ENCODE peak calls at places on chromosomes 5 and 9, in four cellular contexts. R is suprapubic skin, H is HFF-Myc, Q is breast epithelium. X is an unnamed sample.
A peak's percentile ranks its signal among the peaks of the same experiment; 100 is the strongest.

GRCh38 chr5:52587131-52587530 is 200.6 kb upstream of the ITGA1 start:
- DNase-seq in R (no peak), H (no peak), Q (no peak), X (no peak)

GRCh38 chr9:110753734-110754231 is 85.2 kb downstream of the MUSK start:
- DNase-seq in R (no peak), H (no peak), Q (no peak), X (no peak)

GRCh38 chr9:98625728-98626127 is 83.0 kb downstream of the GABBR2 start:
- DNase-seq in R (no peak), H (no peak), Q (no peak), X (no peak)

GRCh38 chr5:125348221-125348692 is 601.8 kb upstream of the ZNF608 start:
- DNase-seq in R (no peak), H (no peak), Q (no peak), X (no peak)

GRCh38 chr5:66616495-66617222 is 20.5 kb downstream of the MAST4 start:
- DNase-seq in R (no peak), H (no peak), Q (no peak), X (no peak)

GRCh38 chr5:113214026-113214425 is 220.8 kb downstream of the TSSK1B start:
- DNase-seq in R (no peak), H (no peak), Q (no peak), X (no peak)

GRCh38 chr5:9529513-9529912 is 16.4 kb downstream of the SEMA5A start:
- DNase-seq in R (no peak), H (no peak), Q (no peak), X (no peak)

GRCh38 chr9:93436655-93437407 is 14.7 kb upstream of the FAM120A start:
- DNase-seq in R (no peak), H (no peak), Q (no peak), X (no peak)

GRCh38 chr5:120252839-120253238 is 211.3 kb upstream of the PRR16 start:
- DNase-seq in R (no peak), H (no peak), Q (no peak), X (no peak)

GRCh38 chr5:7824995-7825394 is 25.9 kb downstream of the CFAP90 start:
- DNase-seq in R (no peak), H (no peak), Q (no peak), X (no peak)

GRCh38 chr9:80775515-80775914 is 913.8 kb downstream of the TLE1 start:
- DNase-seq in R (no peak), H (no peak), Q (no peak), X (no peak)

GRCh38 chr9:93452710-93453046 is 703 bp downstream of the FAM120AOS start:
- DNase-seq in R (no peak), H (no peak), Q (no peak), X (no peak)

DNA sequence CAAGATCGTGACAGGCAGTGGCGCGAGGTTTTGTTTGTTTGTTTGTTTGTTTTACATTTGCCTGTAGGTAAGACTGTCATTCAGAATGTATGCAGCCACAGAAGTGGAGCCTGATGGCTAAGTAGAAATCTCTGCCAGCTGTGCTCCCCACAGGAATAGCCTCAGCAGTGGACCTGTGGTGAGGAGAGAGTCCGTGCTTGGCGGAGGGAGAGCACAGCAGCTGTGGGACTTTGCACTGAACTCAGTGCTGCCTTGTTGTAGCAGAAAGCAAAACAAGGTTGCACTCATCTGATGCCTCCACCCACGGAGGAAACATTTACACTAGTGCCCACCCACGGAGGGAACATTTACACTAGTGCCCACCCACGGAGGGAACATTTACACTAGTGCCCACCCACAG is 4.4 kb upstream of the ZNF782 start:
- DNase-seq in R (no peak), H (no peak), Q (no peak), X (no peak)
- TF ChIP-seq CTCF in R (no peak), H (no peak), Q (no peak), X (no peak)

DNA sequence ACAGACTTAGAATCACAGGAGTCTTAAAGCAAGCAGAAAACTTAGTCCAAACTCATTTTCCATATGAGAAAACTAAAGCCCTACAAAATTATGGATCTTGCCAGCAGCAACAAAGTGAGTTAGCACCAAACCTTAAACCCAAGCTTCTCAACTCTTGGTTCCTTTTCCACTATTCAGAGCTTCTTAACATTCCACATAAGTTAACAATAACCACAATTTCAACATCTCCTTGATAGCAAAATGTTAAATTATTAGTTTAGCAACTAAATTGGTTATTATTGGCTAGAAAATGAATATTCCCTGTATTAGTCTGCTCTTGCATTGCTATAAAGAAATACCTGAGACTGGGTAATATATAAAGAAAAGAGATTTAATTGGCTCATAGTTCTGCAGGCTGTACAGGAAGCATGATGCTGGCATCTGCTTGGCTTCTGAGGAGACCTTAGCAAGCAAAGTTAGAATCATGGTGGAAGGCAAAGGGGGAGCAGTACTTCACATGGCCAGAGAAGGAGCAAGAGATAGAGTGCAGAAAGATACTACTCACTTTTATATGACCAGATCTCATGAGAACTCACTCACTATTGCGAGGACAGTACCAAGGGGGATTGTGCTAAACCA is 26.2 kb upstream of the ARSB start:
- DNase-seq in R (no peak), H (no peak), Q (no peak), X (no peak)
- TF ChIP-seq CTCF in R (no peak), H (no peak), Q (no peak), X (no peak)

GRCh38 chr9:116641292-116642059 is 45.6 kb upstream of the TRIM32 start:
- DNase-seq in R (no peak), H (no peak), Q (no peak), X (no peak)

GRCh38 chr9:116646661-116647514 is 40.2 kb upstream of the TRIM32 start:
- DNase-seq in R (no peak), H (no peak), Q (no peak), X (no peak)

GRCh38 chr9:116643691-116644090 is 43.4 kb upstream of the TRIM32 start:
- DNase-seq in R (no peak), H (peak; percentile 32), Q (no peak), X (no peak)

GRCh38 chr9:116644099-116644688 is 42.9 kb upstream of the TRIM32 start:
- DNase-seq in R (no peak), H (no peak), Q (no peak), X (no peak)

DNA sequence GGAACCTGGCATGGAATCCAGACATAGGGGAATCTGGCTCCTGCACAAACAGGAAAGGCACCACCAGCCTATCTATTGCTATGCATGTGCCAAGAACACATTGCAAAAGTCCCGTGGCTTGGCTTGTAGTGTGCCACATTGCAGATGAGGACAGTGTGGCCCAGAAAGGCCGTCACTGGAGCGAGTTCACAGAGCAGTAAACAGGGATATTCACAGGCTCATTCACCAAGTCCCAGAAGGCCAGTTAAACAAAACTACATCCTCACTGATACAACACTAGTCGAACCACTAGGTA is 39.6 kb upstream of the TRIM32 start:
- DNase-seq in R (no peak), H (no peak), Q (peak; percentile 63), X (no peak)
- TF ChIP-seq CTCF in R (no peak), H (no peak), Q (no peak), X (no peak)

GRCh38 chr9:5185220-5185840 is at the start of gene INSL6:
- DNase-seq in R (no peak), H (no peak), Q (no peak), X (no peak)
- TF ChIP-seq CTCF in R (no peak), H (no peak), Q (no peak), X (no peak)

DNA sequence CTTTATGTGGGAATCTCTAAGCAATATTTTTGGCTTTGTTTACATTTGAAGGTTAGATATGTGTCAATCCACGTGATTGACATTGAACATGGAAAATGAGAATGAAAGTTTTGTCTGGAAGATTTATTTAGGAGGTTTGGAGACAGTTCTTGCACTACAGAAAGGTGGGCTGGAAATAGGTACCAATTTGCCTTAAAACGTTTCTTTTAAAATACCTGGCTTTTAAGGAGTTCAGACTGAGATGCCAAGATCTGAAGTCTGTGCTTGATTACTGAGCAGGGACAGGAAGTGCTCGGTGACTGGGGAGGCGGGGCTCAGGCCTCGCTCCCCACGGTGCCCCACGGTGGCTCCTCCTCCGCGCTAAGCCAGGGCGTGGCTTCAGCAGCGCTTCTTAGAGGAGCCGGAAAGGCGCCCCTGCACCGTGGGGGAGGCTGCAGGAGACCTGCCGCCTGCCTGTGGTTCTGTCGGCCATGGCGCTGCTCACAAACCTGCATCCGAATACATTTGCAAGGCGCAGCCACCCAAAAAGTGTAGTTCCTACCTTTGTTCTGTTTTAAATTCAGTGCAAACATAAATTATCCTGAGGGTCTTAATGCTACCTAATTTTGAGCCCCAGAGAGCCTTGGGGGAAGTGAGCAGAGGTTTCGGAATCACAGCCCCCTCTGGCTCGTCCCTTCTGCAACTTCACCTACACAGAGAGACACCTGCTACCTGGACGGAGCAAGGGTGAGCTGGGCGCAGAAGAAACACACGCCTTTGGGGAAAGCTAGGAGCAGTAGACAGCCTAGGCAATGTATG is 49.2 kb downstream of the USP20 start:
- DNase-seq in R (peak; percentile 95), H (peak; percentile 62), Q (peak; percentile 82), X (peak; percentile 90)
- TF ChIP-seq CTCF in R (no peak), H (no peak), Q (no peak), X (no peak)